ENCODE peak calls at places on chromosomes 7 and 10, in ten cellular contexts. M is sigmoid colon, Q is GM12891, E is transverse colon, B is upper lobe of left lung, S is breast epithelium, O is Panc1, R is HepG2, J is endothelial cell of umbilical vein, X is spleen. H is an unnamed sample.

GRCh38 chr7:138607216-138608126 is 93.7 kb downstream of the SVOPL start:
- DNase-seq in M (no peak), Q (no peak), E (no peak), B (no peak), S (no peak), O (no peak), R (no peak), J (no peak), X (no peak), H (no peak)

GRCh38 chr7:150390206-150390605 is 11.1 kb downstream of the ZNF775 start:
- DNase-seq in M (no peak), Q (no peak), E (no peak), B (no peak), S (no peak), O (no peak), R (no peak), J (no peak), X (peak; percentile 56), H (no peak)

GRCh38 chr7:7798510-7798909 is 80.1 kb upstream of the RPA3 start:
- DNase-seq in M (no peak), Q (no peak), E (no peak), B (no peak), S (no peak), O (no peak), R (no peak), J (no peak), X (no peak), H (no peak)

GRCh38 chr10:114458955-114459354 is 54.7 kb upstream of the AFAP1L2 start:
- DNase-seq in M (peak; percentile 68), Q (peak; percentile 31), E (peak; percentile 50), B (no peak), S (no peak), O (no peak), R (peak; percentile 8), J (peak; percentile 39), X (peak; percentile 78), H (peak; percentile 12)

GRCh38 chr7:36308031-36308430 is 81.6 kb upstream of the ANLN start:
- DNase-seq in M (no peak), Q (no peak), E (no peak), B (no peak), S (no peak), O (no peak), R (no peak), J (no peak), X (no peak), H (no peak)

GRCh38 chr10:59557052-59557451 is 152.6 kb downstream of the SLC16A9 start:
- DNase-seq in M (no peak), Q (no peak), E (no peak), B (no peak), S (no peak), O (no peak), R (no peak), J (no peak), X (no peak), H (no peak)

GRCh38 chr7:54802841-54803240 is 43.8 kb upstream of the SEC61G start:
- DNase-seq in M (no peak), Q (no peak), E (no peak), B (no peak), S (no peak), O (no peak), R (no peak), J (no peak), X (no peak), H (no peak)

GRCh38 chr7:38283809-38284208 is 10.4 kb upstream of the TARP start:
- DNase-seq in M (no peak), Q (no peak), E (no peak), B (no peak), S (no peak), O (no peak), R (no peak), J (no peak), X (no peak), H (no peak)

GRCh38 chr10:2688958-2689357 is 378.4 kb upstream of the PFKP start:
- DNase-seq in M (no peak), Q (no peak), E (no peak), B (no peak), S (no peak), O (no peak), R (no peak), J (no peak), X (no peak), H (no peak)

GRCh38 chr7:12590559-12590958 is 20.0 kb downstream of the SCIN start:
- DNase-seq in M (no peak), Q (no peak), E (no peak), B (no peak), S (no peak), O (no peak), R (no peak), J (no peak), X (no peak), H (no peak)

GRCh38 chr7:12584940-12585339 is 14.4 kb downstream of the SCIN start:
- DNase-seq in M (no peak), Q (no peak), E (peak; percentile 21), B (no peak), S (no peak), O (no peak), R (no peak), J (peak; percentile 6), X (no peak), H (no peak)

GRCh38 chr7:12583181-12583580 is 12.7 kb downstream of the SCIN start:
- DNase-seq in M (no peak), Q (no peak), E (no peak), B (no peak), S (no peak), O (no peak), R (no peak), J (no peak), X (no peak), H (no peak)

GRCh38 chr7:12583922-12584321 is 13.4 kb downstream of the SCIN start:
- DNase-seq in M (no peak), Q (no peak), E (no peak), B (no peak), S (no peak), O (no peak), R (peak; percentile 27), J (no peak), X (no peak), H (no peak)

GRCh38 chr7:12588259-12588904 is 17.9 kb downstream of the SCIN start:
- DNase-seq in M (no peak), Q (no peak), E (no peak), B (no peak), S (no peak), O (no peak), R (no peak), J (no peak), X (no peak), H (no peak)
- TF ChIP-seq POLR2AphosphoS5 in M (no peak), Q (no peak), E (no peak), B (no peak), S (no peak), O (no peak), R (no peak), J (no peak), X (no peak), H (no peak)

GRCh38 chr10:77614778-77615625 is 22.6 kb downstream of the KCNMA1 start:
- DNase-seq in M (peak; percentile 57), Q (no peak), E (no peak), B (no peak), S (no peak), O (no peak), R (no peak), J (no peak), X (no peak), H (no peak)
- TF ChIP-seq POLR2AphosphoS5 in M (no peak), Q (no peak), E (no peak), B (no peak), S (no peak), O (no peak), R (no peak), J (no peak), X (no peak), H (no peak)

DNA sequence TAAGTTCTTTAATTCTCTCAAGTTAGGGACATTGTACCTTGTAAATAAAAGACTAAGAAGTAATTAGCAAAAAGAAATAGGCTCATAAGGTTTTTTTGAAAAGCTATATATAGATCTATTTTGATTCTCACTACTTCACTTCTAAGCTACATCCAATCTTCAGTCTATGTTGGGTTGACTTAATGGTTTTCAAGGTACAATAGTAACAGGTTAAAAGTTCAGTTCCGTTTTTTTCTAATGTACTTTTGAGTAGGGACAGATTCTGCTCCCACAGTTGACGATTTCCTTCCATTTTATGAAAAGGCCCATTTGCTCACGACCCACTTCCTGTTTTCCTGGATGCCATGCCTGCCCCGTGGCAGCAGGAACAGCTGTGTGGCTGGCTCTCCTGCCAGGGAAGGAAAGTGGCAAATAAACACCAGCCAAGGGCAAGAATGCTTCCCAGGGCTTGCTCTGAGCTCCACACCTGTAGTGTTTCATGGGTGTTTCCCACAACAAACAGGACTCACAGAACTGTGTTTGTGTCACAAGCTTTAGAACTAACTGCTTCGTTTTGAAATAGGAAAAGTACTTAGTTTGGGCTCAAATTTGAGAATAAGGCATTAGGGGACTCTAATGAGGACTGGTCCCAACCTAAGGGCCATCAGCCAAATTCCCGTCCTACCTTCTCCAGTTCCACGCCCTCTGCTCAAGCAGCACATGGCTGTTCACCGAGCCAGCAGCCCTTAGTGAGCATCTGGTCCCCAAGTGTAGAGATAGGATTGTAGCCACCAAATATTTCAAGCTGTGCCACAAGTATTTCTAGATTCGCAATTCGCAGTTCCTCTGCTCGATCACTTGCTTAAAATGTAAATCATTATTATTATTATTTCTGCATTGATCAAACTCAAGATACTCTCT is 240.7 kb downstream of the COBL start:
- DNase-seq in M (no peak), Q (no peak), E (no peak), B (no peak), S (no peak), O (no peak), R (no peak), J (peak; percentile 91), X (no peak), H (no peak)
- TF ChIP-seq POLR2AphosphoS5 in M (no peak), Q (no peak), E (no peak), B (no peak), S (no peak), O (no peak), R (no peak), J (no peak), X (no peak), H (no peak)

GRCh38 chr10:112949128-112949823 is 771 bp upstream of the TCF7L2 start:
- DNase-seq in M (no peak), Q (no peak), E (peak; percentile 21), B (no peak), S (no peak), O (no peak), R (peak; percentile 59), J (peak; percentile 53), X (no peak), H (no peak)

GRCh38 chr10:112952282-112952991 is 2.4 kb downstream of the TCF7L2 start:
- DNase-seq in M (peak; percentile 64), Q (no peak), E (peak; percentile 25), B (peak; percentile 86), S (no peak), O (no peak), R (no peak), J (no peak), X (peak; percentile 79), H (no peak)

GRCh38 chr10:112951349-112952281 is 1.6 kb downstream of the TCF7L2 start:
- DNase-seq in M (peak; percentile 82), Q (no peak), E (peak; percentile 67), B (peak; percentile 90), S (peak; percentile 52), O (no peak), R (peak; percentile 86), J (peak; percentile 74), X (peak; percentile 87), H (no peak)

GRCh38 chr10:112950714-112951348 is 784 bp downstream of the TCF7L2 start:
- DNase-seq in M (peak; percentile 74), Q (no peak), E (peak; percentile 24), B (peak; percentile 88), S (peak; percentile 31), O (no peak), R (no peak), J (peak; percentile 40), X (peak; percentile 80), H (no peak)

GRCh38 chr10:112949875-112950507 is at the start of gene TCF7L2:
- DNase-seq in M (peak; percentile 98), Q (no peak), E (peak; percentile 96), B (peak; percentile 95), S (peak; percentile 97), O (peak; percentile 89), R (peak; percentile 98), J (peak; percentile 97), X (peak; percentile 93), H (peak; percentile 23)
- TF ChIP-seq POLR2AphosphoS5 in M (peak; percentile 94), Q (no peak), E (peak; percentile 93), B (peak; percentile 88), S (no peak), O (peak; percentile 73), R (peak; percentile 84), J (no peak), X (peak; percentile 76), H (no peak)